ENCODE peak calls at places on chromosomes 3 and 15, in nine cellular contexts. U, A, S, F, J, T, I, W and L are unnamed samples.

GRCh38 chr15:33226559-33227181 is 32.2 kb upstream of the FMN1 start:
- DNase-seq in U (peak), A (peak), S (peak), F (peak), J (peak), T (no peak), I (peak), W (no peak), L (peak)

GRCh38 chr15:28191832-28192231 is 92.7 kb upstream of the OCA2 start:
- DNase-seq in U (peak), A (peak), S (no peak), F (no peak), J (no peak), T (peak), I (peak), W (peak), L (peak)

GRCh38 chr15:49103002-49103401 is 52.4 kb downstream of the COPS2 start:
- DNase-seq in U (no peak), A (no peak), S (no peak), F (no peak), J (no peak), T (no peak), I (peak), W (no peak), L (peak)

GRCh38 chr15:83837946-83838571 is 184.1 kb downstream of the ADAMTSL3 start:
- DNase-seq in U (peak), A (peak), S (peak), F (no peak), J (no peak), T (peak), I (peak), W (no peak), L (peak)

GRCh38 chr3:139839659-139840058 is 95.3 kb upstream of the CLSTN2 start:
- DNase-seq in U (no peak), A (no peak), S (no peak), F (no peak), J (no peak), T (no peak), I (no peak), W (no peak), L (no peak)

GRCh38 chr3:27659279-27660021 is 62.7 kb downstream of the EOMES start:
- DNase-seq in U (peak), A (peak), S (peak), F (peak), J (no peak), T (no peak), I (peak), W (no peak), L (peak)

GRCh38 chr3:186406669-186407635 is 44.9 kb upstream of the DGKG start:
- DNase-seq in U (no peak), A (peak), S (no peak), F (no peak), J (no peak), T (no peak), I (no peak), W (peak), L (no peak)

GRCh38 chr3:132543016-132543739 is 53.9 kb upstream of the ACKR4 start:
- DNase-seq in U (no peak), A (no peak), S (no peak), F (no peak), J (no peak), T (no peak), I (peak), W (no peak), L (peak)

GRCh38 chr3:20077054-20077453 is 36.8 kb downstream of the KAT2B start:
- DNase-seq in U (no peak), A (no peak), S (no peak), F (no peak), J (no peak), T (no peak), I (no peak), W (no peak), L (no peak)

GRCh38 chr15:89745131-89745530 is 5.9 kb downstream of the MESP1 start:
- DNase-seq in U (no peak), A (no peak), S (no peak), F (no peak), J (no peak), T (no peak), I (no peak), W (no peak), L (no peak)

GRCh38 chr3:194860725-194861124 is 175.0 kb downstream of the FAM43A start:
- DNase-seq in U (no peak), A (no peak), S (no peak), F (no peak), J (no peak), T (no peak), I (no peak), W (no peak), L (no peak)

GRCh38 chr3:42490243-42490642 is 12.2 kb upstream of the VIPR1 start:
- DNase-seq in U (no peak), A (peak), S (peak), F (no peak), J (no peak), T (peak), I (peak), W (no peak), L (peak)

GRCh38 chr3:56923546-56924224 is 121.9 kb upstream of the ARHGEF3 start:
- DNase-seq in U (no peak), A (no peak), S (no peak), F (peak), J (peak), T (no peak), I (peak), W (no peak), L (peak)

DNA sequence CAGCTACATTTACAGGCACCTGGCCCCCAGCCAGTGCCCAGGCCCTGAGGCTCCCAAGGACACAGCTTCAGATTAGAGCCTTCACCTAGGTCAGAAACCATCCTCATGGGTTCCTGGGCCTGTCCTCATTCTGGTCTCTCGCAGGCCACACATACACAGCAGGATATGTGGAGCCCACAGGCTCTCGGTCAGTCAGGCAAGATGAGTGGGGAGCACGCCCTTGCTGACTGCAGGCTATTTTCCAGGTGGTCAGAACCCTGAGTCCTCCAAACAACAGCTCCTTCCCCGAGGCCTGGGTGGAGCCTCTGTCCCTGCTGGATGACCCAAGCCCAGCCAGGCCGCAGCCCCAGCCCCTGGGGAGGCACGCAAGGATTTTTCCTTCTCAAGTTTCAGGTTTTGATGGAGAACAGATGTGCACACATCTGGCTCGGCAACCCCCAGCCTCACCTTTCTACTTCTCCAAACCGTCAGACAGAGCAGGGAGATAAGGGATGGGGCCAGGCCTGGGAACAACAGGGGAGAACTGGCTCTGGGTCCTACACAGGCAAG is 1.6 kb downstream of the STRA6 start:
- DNase-seq in U (no peak), A (peak), S (no peak), F (no peak), J (no peak), T (no peak), I (peak), W (no peak), L (peak)
- H3K4me3 ChIP-seq in U (peak), A (no peak), S (no peak), F (no peak), J (no peak), T (no peak), I (peak), W (no peak), L (peak)

GRCh38 chr3:116445291-116445841 is at the start of gene LSAMP:
- DNase-seq in U (peak), A (peak), S (no peak), F (no peak), J (no peak), T (peak), I (no peak), W (no peak), L (peak)
- H3K4me3 ChIP-seq in U (peak), A (peak), S (no peak), F (no peak), J (no peak), T (peak), I (peak), W (peak), L (peak)

GRCh38 chr15:40249477-40250303 is 10.8 kb downstream of the PAK6 start:
- DNase-seq in U (no peak), A (no peak), S (no peak), F (no peak), J (no peak), T (no peak), I (no peak), W (no peak), L (no peak)

GRCh38 chr15:40248006-40248783 is 9.3 kb downstream of the PAK6 start:
- DNase-seq in U (peak), A (no peak), S (no peak), F (no peak), J (no peak), T (no peak), I (no peak), W (no peak), L (no peak)

GRCh38 chr15:40246496-40247275 is 7.8 kb downstream of the PAK6 start:
- DNase-seq in U (no peak), A (no peak), S (no peak), F (no peak), J (no peak), T (no peak), I (no peak), W (no peak), L (no peak)

GRCh38 chr15:40245666-40246065 is 6.8 kb downstream of the PAK6 start:
- DNase-seq in U (no peak), A (no peak), S (no peak), F (no peak), J (no peak), T (no peak), I (no peak), W (no peak), L (no peak)

GRCh38 chr15:40247406-40247971 is 8.6 kb downstream of the PAK6 start:
- DNase-seq in U (no peak), A (no peak), S (no peak), F (no peak), J (no peak), T (no peak), I (no peak), W (no peak), L (no peak)
- H3K4me3 ChIP-seq in U (no peak), A (no peak), S (no peak), F (no peak), J (no peak), T (no peak), I (no peak), W (no peak), L (no peak)

DNA sequence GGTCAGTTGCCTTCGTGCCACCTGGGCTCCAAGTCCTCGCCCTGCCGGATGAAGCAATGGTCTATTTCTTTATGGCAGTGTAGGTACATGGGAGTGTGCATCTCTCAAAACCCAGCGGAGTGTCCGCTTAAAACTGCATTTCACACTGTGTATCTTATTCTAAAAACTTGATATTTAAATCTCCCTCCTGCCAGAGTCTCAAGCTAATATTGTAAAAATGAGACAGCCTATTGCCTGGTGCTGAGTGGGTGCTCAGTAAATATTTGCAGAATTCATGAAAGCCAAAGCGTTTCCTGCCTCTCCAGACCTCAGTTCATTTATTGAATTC is 313 bp upstream of the TBC1D2B start:
- DNase-seq in U (no peak), A (no peak), S (no peak), F (no peak), J (no peak), T (no peak), I (no peak), W (no peak), L (peak)
- H3K4me3 ChIP-seq in U (peak), A (peak), S (peak), F (peak), J (peak), T (peak), I (peak), W (peak), L (peak)

GRCh38 chr3:172750069-172750367 is 508 bp upstream of the ECT2 start:
- DNase-seq in U (no peak), A (no peak), S (no peak), F (no peak), J (no peak), T (no peak), I (peak), W (no peak), L (no peak)

GRCh38 chr3:172750368-172751187 is at the start of gene ECT2:
- DNase-seq in U (peak), A (peak), S (peak), F (peak), J (peak), T (peak), I (peak), W (peak), L (peak)

GRCh38 chr3:172751188-172751571 is 654 bp downstream of the ECT2 start:
- DNase-seq in U (no peak), A (no peak), S (peak), F (no peak), J (no peak), T (no peak), I (peak), W (no peak), L (peak)

GRCh38 chr3:172746476-172746875 is 4.0 kb upstream of the ECT2 start:
- DNase-seq in U (no peak), A (no peak), S (no peak), F (no peak), J (no peak), T (no peak), I (no peak), W (no peak), L (peak)

GRCh38 chr3:172749201-172749965 is 1.1 kb upstream of the ECT2 start:
- DNase-seq in U (no peak), A (no peak), S (no peak), F (no peak), J (peak), T (no peak), I (peak), W (peak), L (peak)
- H3K4me3 ChIP-seq in U (no peak), A (peak), S (peak), F (peak), J (no peak), T (peak), I (peak), W (peak), L (peak)

GRCh38 chr3:58629629-58630028 is 36.9 kb downstream of the FAM3D start:
- DNase-seq in U (no peak), A (no peak), S (no peak), F (no peak), J (no peak), T (no peak), I (no peak), W (no peak), L (no peak)

GRCh38 chr3:58630081-58630709 is 36.4 kb downstream of the FAM3D start:
- DNase-seq in U (peak), A (peak), S (peak), F (peak), J (peak), T (peak), I (peak), W (peak), L (peak)

GRCh38 chr3:58627580-58627894 is 39.0 kb downstream of the FAM3D start:
- DNase-seq in U (peak), A (peak), S (no peak), F (no peak), J (no peak), T (no peak), I (no peak), W (no peak), L (peak)

GRCh38 chr3:58627941-58628340 is 38.6 kb downstream of the FAM3D start:
- DNase-seq in U (no peak), A (no peak), S (no peak), F (no peak), J (no peak), T (no peak), I (no peak), W (no peak), L (no peak)

DNA sequence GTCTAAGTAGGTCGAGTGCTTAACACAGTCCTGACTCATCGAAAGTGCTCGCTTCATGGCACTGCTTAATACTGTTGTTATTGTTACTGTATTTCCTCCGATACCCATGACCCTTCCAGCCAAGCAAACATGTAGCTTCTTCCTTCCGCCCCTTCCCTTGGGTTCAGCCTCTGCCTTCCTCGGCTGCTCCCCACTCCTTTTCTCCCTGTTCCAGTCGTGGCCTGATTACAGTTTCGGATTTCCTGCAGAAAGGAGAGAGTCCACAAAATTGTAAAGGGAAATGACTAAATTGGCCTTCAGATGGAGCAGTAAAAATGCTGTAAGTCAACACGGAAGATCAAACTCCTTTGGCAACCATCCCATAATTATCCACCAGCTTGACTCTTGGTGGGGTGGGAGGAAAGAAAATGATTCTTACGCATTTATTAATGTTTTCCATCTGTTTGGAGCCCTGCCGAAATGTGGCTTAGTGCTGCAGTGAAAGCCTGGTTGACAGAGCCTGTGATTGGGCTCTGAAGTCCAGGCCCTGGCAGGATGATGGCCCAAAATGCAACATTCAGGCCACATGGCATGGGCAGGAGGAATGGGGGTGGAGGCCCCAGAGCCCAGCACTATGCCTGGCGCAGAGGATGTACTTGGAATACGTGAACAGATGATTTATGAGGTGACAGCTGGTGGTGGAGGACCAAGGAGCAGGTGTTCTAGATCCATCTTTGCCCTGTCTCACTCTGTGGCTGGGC is 37.6 kb downstream of the FAM3D start:
- DNase-seq in U (no peak), A (no peak), S (no peak), F (no peak), J (peak), T (no peak), I (peak), W (no peak), L (peak)
- H3K4me3 ChIP-seq in U (no peak), A (no peak), S (no peak), F (no peak), J (no peak), T (no peak), I (no peak), W (no peak), L (peak)

GRCh38 chr3:29283297-29283681 is 2.4 kb downstream of the RBMS3 start:
- DNase-seq in U (no peak), A (peak), S (no peak), F (no peak), J (no peak), T (no peak), I (no peak), W (no peak), L (peak)
- H3K4me3 ChIP-seq in U (peak), A (peak), S (peak), F (no peak), J (peak), T (peak), I (peak), W (peak), L (peak)

DNA sequence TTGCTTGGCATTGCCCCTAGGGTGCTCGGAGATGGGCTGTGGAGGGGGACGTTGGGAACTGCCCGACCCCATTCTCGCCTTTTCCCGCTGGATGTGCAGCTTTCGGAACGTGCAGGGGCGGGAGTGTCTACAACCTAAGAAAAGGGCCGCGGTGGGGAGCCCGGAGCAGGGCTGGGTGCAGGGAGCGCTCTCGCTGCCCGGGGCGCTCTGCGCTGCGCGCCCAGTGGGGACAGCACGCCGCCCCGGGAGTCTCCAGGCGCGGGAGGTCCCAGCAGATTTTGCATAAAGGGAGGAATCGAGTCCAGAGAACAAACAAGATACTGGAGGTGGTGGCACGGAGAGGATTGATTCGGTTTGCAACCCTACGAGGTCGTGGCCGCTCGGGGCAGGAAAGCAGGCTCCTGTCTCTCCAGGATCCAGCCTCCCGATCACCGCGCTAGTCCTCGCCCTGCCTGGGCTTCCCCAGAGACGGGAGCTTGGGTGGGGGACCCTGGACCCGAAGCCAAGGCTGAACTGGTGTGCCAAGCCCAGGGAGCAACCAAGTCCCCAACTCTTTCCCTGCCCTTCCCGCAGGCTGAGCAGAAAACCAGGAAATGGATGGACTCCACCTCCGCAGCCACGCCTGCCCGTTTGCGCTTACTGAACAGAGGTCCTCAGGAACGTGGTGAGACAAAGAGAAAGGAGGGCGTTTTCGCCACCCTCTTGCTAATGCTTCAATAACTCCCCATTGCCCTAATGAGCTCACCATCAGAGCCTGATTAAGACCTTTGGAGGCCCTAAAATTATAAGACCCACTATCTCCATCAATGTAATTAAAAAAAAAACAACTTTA is 59.7 kb downstream of the NOX5 start:
- DNase-seq in U (peak), A (peak), S (no peak), F (no peak), J (peak), T (peak), I (peak), W (no peak), L (peak)
- H3K4me3 ChIP-seq in U (peak), A (peak), S (no peak), F (no peak), J (peak), T (peak), I (peak), W (peak), L (peak)